ENCODE peak calls at places on chromosome 15, in four cellular contexts. One of them, this sample, is unnamed.

GRCh38 chr15:33011976-33012375 is 182.5 kb downstream of the FMN1 start:
- DNase-seq in HL-60: no peak
- DNase-seq in esophagus muscularis mucosa: no peak
- DNase-seq in spleen: no peak
- DNase-seq in this sample: no peak

GRCh38 chr15:63997715-63998442 is 48.4 kb downstream of the DAPK2 start:
- DNase-seq in spleen: no peak
- DNase-seq in HL-60: no peak
- DNase-seq in esophagus muscularis mucosa: no peak
- DNase-seq in this sample: no peak

GRCh38 chr15:51647128-51647562 is 24.6 kb upstream of the DMXL2 start:
- DNase-seq in spleen: no peak
- DNase-seq in esophagus muscularis mucosa: no peak
- DNase-seq in HL-60: peak; percentile 61
- DNase-seq in this sample: no peak

GRCh38 chr15:98289747-98290146 is 329.2 kb downstream of the ARRDC4 start:
- DNase-seq in esophagus muscularis mucosa: no peak
- DNase-seq in spleen: no peak
- DNase-seq in HL-60: no peak
- DNase-seq in this sample: peak; percentile 37

GRCh38 chr15:75808563-75808962 is 34.7 kb upstream of the UBE2Q2 start:
- DNase-seq in spleen: no peak
- DNase-seq in esophagus muscularis mucosa: no peak
- DNase-seq in HL-60: no peak
- DNase-seq in this sample: no peak

GRCh38 chr15:44468713-44469385 is 41.4 kb downstream of the CTDSPL2 start:
- DNase-seq in HL-60: peak; percentile 8
- DNase-seq in spleen: no peak
- DNase-seq in esophagus muscularis mucosa: no peak
- DNase-seq in this sample: no peak

GRCh38 chr15:83653639-83654378 is at the start of gene ADAMTSL3:
- DNase-seq in HL-60: no peak
- DNase-seq in esophagus muscularis mucosa: peak; percentile 93
- DNase-seq in spleen: no peak
- DNase-seq in this sample: no peak

GRCh38 chr15:25946241-25946786 is 83.2 kb upstream of the ATP10A start:
- DNase-seq in spleen: no peak
- DNase-seq in HL-60: no peak
- DNase-seq in esophagus muscularis mucosa: no peak
- DNase-seq in this sample: no peak

GRCh38 chr15:43513550-43513949 is 3.9 kb upstream of the MAP1A start:
- DNase-seq in HL-60: no peak
- DNase-seq in spleen: no peak
- DNase-seq in esophagus muscularis mucosa: no peak
- DNase-seq in this sample: no peak

GRCh38 chr15:100602822-100603393 is 519 bp downstream of the ASB7 start:
- DNase-seq in esophagus muscularis mucosa: no peak
- DNase-seq in HL-60: no peak
- DNase-seq in spleen: peak; percentile 78
- DNase-seq in this sample: no peak

GRCh38 chr15:45394681-45395080 is 16.3 kb upstream of the GATM start:
- DNase-seq in esophagus muscularis mucosa: no peak
- DNase-seq in spleen: no peak
- DNase-seq in HL-60: no peak
- DNase-seq in this sample: no peak

GRCh38 chr15:70158996-70159355 is 61.3 kb upstream of the TLE3 start:
- DNase-seq in spleen: no peak
- DNase-seq in HL-60: no peak
- DNase-seq in esophagus muscularis mucosa: no peak
- DNase-seq in this sample: no peak

GRCh38 chr15:28962851-28963710 is 77.3 kb downstream of the APBA2 start:
- DNase-seq in HL-60: no peak
- DNase-seq in spleen: peak; percentile 20
- DNase-seq in esophagus muscularis mucosa: peak; percentile 83
- DNase-seq in this sample: no peak

GRCh38 chr15:97881568-97881967 is 78.9 kb upstream of the ARRDC4 start:
- DNase-seq in esophagus muscularis mucosa: no peak
- DNase-seq in HL-60: no peak
- DNase-seq in spleen: no peak
- DNase-seq in this sample: no peak

DNA sequence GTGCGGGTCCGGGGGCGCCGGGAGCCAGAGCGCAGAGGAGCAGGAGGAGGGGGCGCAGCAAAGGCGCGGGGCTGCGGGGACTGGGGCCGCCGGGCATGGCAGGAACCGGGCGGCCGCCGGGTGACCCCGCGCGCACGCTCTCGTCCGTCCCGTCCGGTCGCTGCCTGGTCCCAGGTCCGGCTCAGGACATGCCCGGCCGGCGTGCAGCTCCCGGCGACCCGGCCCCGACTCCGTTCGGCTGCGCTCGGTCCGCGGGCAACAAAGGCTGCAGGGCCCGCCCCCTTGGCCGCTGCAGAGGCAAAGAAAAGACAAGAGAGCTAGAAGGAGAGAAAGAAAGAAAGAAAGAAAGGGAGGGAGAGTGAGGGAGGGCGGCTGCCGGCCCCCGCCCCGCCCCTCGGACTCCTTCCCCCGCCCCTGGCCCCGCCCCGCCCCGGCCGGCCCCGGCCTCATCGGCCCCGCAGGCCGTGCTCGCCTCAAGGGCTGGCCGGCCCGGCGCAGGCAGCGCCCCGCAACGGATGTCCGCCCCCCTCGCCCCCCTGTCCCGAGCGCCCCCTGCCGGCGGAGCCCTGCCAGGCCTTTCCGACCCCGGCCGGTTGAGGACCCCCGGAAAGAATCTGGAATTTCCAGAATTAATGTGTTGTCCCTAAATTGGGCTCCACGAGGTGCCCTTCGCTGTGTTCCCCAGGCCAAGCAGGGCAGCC is at the start of gene ADAMTS7:
- DNase-seq in HL-60: no peak
- DNase-seq in esophagus muscularis mucosa: no peak
- DNase-seq in spleen: peak; percentile 88
- DNase-seq in this sample: no peak
- TF ChIP-seq POLR2AphosphoS5 in HL-60: no peak
- TF ChIP-seq POLR2AphosphoS5 in esophagus muscularis mucosa: no peak
- TF ChIP-seq POLR2AphosphoS5 in spleen: no peak
- TF ChIP-seq POLR2AphosphoS5 in this sample: no peak

GRCh38 chr15:40333922-40334492 is 6.7 kb downstream of the CCDC9B start:
- DNase-seq in esophagus muscularis mucosa: peak; percentile 95
- DNase-seq in HL-60: peak; percentile 84
- DNase-seq in spleen: peak; percentile 87
- DNase-seq in this sample: no peak
- TF ChIP-seq POLR2AphosphoS5 in esophagus muscularis mucosa: peak; percentile 46
- TF ChIP-seq POLR2AphosphoS5 in HL-60: peak; percentile 58
- TF ChIP-seq POLR2AphosphoS5 in spleen: peak; percentile 84
- TF ChIP-seq POLR2AphosphoS5 in this sample: no peak

GRCh38 chr15:95840004-95840403 is 490.5 kb upstream of the NR2F2 start:
- DNase-seq in esophagus muscularis mucosa: no peak
- DNase-seq in spleen: no peak
- DNase-seq in HL-60: no peak
- DNase-seq in this sample: no peak
- TF ChIP-seq POLR2AphosphoS5 in esophagus muscularis mucosa: no peak
- TF ChIP-seq POLR2AphosphoS5 in spleen: no peak
- TF ChIP-seq POLR2AphosphoS5 in HL-60: no peak
- TF ChIP-seq POLR2AphosphoS5 in this sample: no peak

DNA sequence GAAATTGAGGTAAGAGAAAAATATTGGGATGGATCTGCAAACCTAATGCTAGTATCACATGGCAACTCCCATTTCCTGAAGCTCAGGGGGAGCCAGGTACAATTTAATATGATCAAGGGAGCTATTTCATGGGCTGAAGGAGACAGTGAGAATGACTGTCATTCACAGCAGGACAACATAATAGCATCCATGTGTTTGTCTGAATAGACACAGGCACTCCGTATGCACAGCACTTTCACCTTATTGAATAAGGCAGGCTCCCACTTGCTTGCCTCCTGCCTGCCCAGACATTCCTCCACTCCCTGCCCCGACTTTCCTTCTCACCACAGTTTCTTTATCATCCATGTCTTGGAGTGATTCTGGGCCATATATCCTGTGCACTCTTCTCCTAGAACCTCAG is 156.6 kb upstream of the SLC24A5 start:
- DNase-seq in HL-60: no peak
- DNase-seq in spleen: no peak
- DNase-seq in esophagus muscularis mucosa: no peak
- DNase-seq in this sample: no peak
- TF ChIP-seq POLR2AphosphoS5 in HL-60: no peak
- TF ChIP-seq POLR2AphosphoS5 in spleen: no peak
- TF ChIP-seq POLR2AphosphoS5 in esophagus muscularis mucosa: no peak
- TF ChIP-seq POLR2AphosphoS5 in this sample: no peak

GRCh38 chr15:67004142-67004541 is 61.3 kb upstream of the SMAD3 start:
- DNase-seq in spleen: no peak
- DNase-seq in esophagus muscularis mucosa: peak; percentile 24
- DNase-seq in HL-60: no peak
- DNase-seq in this sample: no peak

GRCh38 chr15:67000896-67001295 is 64.5 kb upstream of the SMAD3 start:
- DNase-seq in HL-60: no peak
- DNase-seq in spleen: no peak
- DNase-seq in esophagus muscularis mucosa: peak; percentile 78
- DNase-seq in this sample: no peak

GRCh38 chr15:67003586-67003985 is 61.8 kb upstream of the SMAD3 start:
- DNase-seq in HL-60: no peak
- DNase-seq in spleen: no peak
- DNase-seq in esophagus muscularis mucosa: peak; percentile 19
- DNase-seq in this sample: no peak

GRCh38 chr15:66999601-67000000 is 65.8 kb upstream of the SMAD3 start:
- DNase-seq in esophagus muscularis mucosa: no peak
- DNase-seq in spleen: no peak
- DNase-seq in HL-60: no peak
- DNase-seq in this sample: no peak

GRCh38 chr15:67002379-67002778 is 63.0 kb upstream of the SMAD3 start:
- DNase-seq in esophagus muscularis mucosa: peak; percentile 24
- DNase-seq in spleen: no peak
- DNase-seq in HL-60: no peak
- DNase-seq in this sample: no peak
- TF ChIP-seq POLR2AphosphoS5 in esophagus muscularis mucosa: no peak
- TF ChIP-seq POLR2AphosphoS5 in spleen: no peak
- TF ChIP-seq POLR2AphosphoS5 in HL-60: no peak
- TF ChIP-seq POLR2AphosphoS5 in this sample: no peak

This sample was measured in vagina.